ENCODE peak calls at places on chromosomes 11 and 22, in seven cellular contexts. P is spleen, L is upper lobe of right lung, Q is tibial nerve, Z is breast epithelium, T is body of pancreas, U is upper lobe of left lung. J is an unnamed sample. For H3K27me3, the result is how much of the 10 kb centered on the place peaks cover.

GRCh38 chr11:117443269-117444186 is 115.9 kb downstream of the CEP164 start:
- DNase-seq in T (peak), Z (no peak), Q (peak), P (peak), L (peak), U (no peak), J (no peak)

GRCh38 chr22:38176170-38176741 is 5.4 kb downstream of the PLA2G6 start:
- DNase-seq in Q (peak), L (peak), T (no peak), U (no peak), Z (peak), P (peak), J (peak)

GRCh38 chr11:86214710-86215109 is 29.8 kb upstream of the EED start:
- DNase-seq in Z (no peak), Q (no peak), P (no peak), T (no peak), U (no peak), L (no peak), J (no peak)

GRCh38 chr11:64025205-64025604 is 10.5 kb upstream of the FLRT1 start:
- DNase-seq in U (no peak), Z (no peak), T (no peak), Q (no peak), L (no peak), P (no peak), J (no peak)

GRCh38 chr11:22666700-22667439 is 459 bp downstream of the GAS2 start:
- DNase-seq in U (peak), Q (no peak), Z (no peak), L (peak), P (peak), T (peak), J (no peak)

GRCh38 chr11:44868455-44869421 is 81.9 kb downstream of the TP53I11 start:
- DNase-seq in L (no peak), Q (no peak), Z (no peak), T (no peak), U (no peak), P (no peak), J (no peak)

GRCh38 chr11:12901874-12902481 is 107.1 kb upstream of the RASSF10 start:
- DNase-seq in Z (no peak), U (no peak), L (no peak), P (no peak), T (no peak), Q (no peak), J (no peak)

GRCh38 chr22:42919199-42919598 is 62.1 kb upstream of the ARFGAP3 start:
- DNase-seq in Q (no peak), L (peak), Z (no peak), P (no peak), T (no peak), U (no peak), J (no peak)

GRCh38 chr11:76067099-76067498 is 139.2 kb downstream of the WNT11 start:
- DNase-seq in T (peak), Q (no peak), Z (no peak), P (no peak), L (no peak), U (no peak), J (no peak)

GRCh38 chr11:18394928-18395734 is 768 bp downstream of the LDHA start:
- DNase-seq in Q (peak), Z (peak), T (peak), L (no peak), P (peak), U (no peak), J (no peak)

GRCh38 chr11:102653744-102654291 is 28.7 kb upstream of the MMP20 start:
- DNase-seq in Z (no peak), P (no peak), Q (no peak), T (no peak), L (no peak), U (no peak), J (no peak)

GRCh38 chr11:122322369-122322768 is 206.4 kb upstream of the BLID start:
- DNase-seq in Q (no peak), L (no peak), Z (no peak), U (no peak), T (no peak), P (no peak), J (peak)

GRCh38 chr11:63866211-63866610 is 27.3 kb downstream of the MARK2 start:
- DNase-seq in T (peak), Q (peak), Z (peak), U (no peak), P (no peak), L (peak), J (no peak)

GRCh38 chr11:118221419-118221818 is 3.4 kb downstream of the JAML start:
- DNase-seq in Z (no peak), L (no peak), T (no peak), P (no peak), U (no peak), Q (no peak), J (no peak)

GRCh38 chr11:111762981-111763643 is 3.1 kb downstream of the PPP2R1B start:
- DNase-seq in U (no peak), T (no peak), L (no peak), Q (no peak), P (no peak), Z (no peak), J (no peak)

GRCh38 chr22:19637405-19638281 is 76.7 kb upstream of the SEPTIN5 start:
- DNase-seq in P (no peak), L (no peak), Q (no peak), U (no peak), Z (no peak), T (no peak), J (no peak)

GRCh38 chr11:126722956-126723664 is 277.5 kb downstream of the KIRREL3 start:
- DNase-seq in P (no peak), U (no peak), Q (no peak), T (no peak), Z (no peak), L (no peak), J (no peak)

GRCh38 chr11:23948831-23949230 is 548.0 kb upstream of the LUZP2 start:
- DNase-seq in U (no peak), L (no peak), Z (no peak), T (no peak), Q (no peak), P (no peak), J (no peak)

GRCh38 chr22:45291061-45291930 is 6.5 kb downstream of the UPK3A start:
- DNase-seq in U (no peak), Z (no peak), P (no peak), L (no peak), Q (no peak), T (no peak), J (no peak)

GRCh38 chr11:78567209-78567608 is 7.5 kb downstream of the NARS2 start:
- DNase-seq in P (no peak), Q (no peak), L (no peak), U (no peak), Z (no peak), T (no peak), J (no peak)

GRCh38 chr11:107011977-107012376 is 6.3 kb downstream of the GUCY1A2 start:
- DNase-seq in Z (no peak), T (no peak), L (no peak), P (no peak), Q (no peak), U (no peak), J (no peak)

GRCh38 chr11:132471491-132471890 is 1060.8 kb downstream of the OPCML start:
- DNase-seq in L (no peak), T (no peak), U (no peak), P (no peak), Z (no peak), Q (no peak), J (no peak)

GRCh38 chr11:75780888-75781287 is 12.3 kb downstream of the DGAT2 start:
- DNase-seq in T (no peak), Q (no peak), L (no peak), P (peak), Z (no peak), U (no peak), J (no peak)

GRCh38 chr11:121763526-121763925 is 310.8 kb upstream of the SORL1-AS1 start:
- DNase-seq in U (no peak), Q (no peak), L (no peak), Z (no peak), P (no peak), T (no peak), J (no peak)

GRCh38 chr11:20369816-20370215 is 6.3 kb downstream of the HTATIP2 start:
- DNase-seq in Q (no peak), P (no peak), L (no peak), Z (no peak), T (no peak), U (no peak), J (no peak)

GRCh38 chr22:39960791-39961746 is 872 bp downstream of the TMA7B start:
- DNase-seq in T (no peak), L (no peak), P (peak), Z (no peak), U (no peak), Q (no peak), J (peak)

GRCh38 chr22:43187171-43188099 is 501 bp upstream of the TTLL12 start:
- DNase-seq in P (peak), Z (peak), L (peak), Q (peak), T (peak), U (peak), J (peak)

GRCh38 chr22:48456449-48456848 is 1371.2 kb downstream of the BRD1 start:
- DNase-seq in U (no peak), Z (no peak), Q (no peak), L (no peak), T (no peak), P (no peak), J (no peak)

GRCh38 chr22:43435851-43436535 is 24.2 kb downstream of the MPPED1 start:
- DNase-seq in U (no peak), T (peak), Q (no peak), L (peak), P (peak), Z (peak), J (no peak)

GRCh38 chr22:22854466-22854865 is 33.1 kb upstream of the IGLL5 start:
- DNase-seq in L (no peak), Z (no peak), Q (no peak), T (no peak), U (no peak), P (no peak), J (no peak)

GRCh38 chr22:17749605-17750395 is 24.5 kb downstream of the BID start:
- DNase-seq in T (no peak), U (peak), L (peak), P (no peak), Z (no peak), Q (no peak), J (no peak)

GRCh38 chr11:20458905-20459632 is 71.6 kb downstream of the PRMT3 start:
- DNase-seq in T (no peak), U (no peak), Z (no peak), P (no peak), Q (no peak), L (no peak), J (no peak)

GRCh38 chr22:27896251-27896650 is 22.8 kb downstream of the PITPNB start:
- DNase-seq in T (no peak), Q (no peak), L (no peak), P (no peak), Z (no peak), U (no peak), J (no peak)

GRCh38 chr11:123653997-123654565 is 343 bp downstream of the SCN3B start:
- DNase-seq in P (peak), Q (no peak), Z (peak), L (peak), T (peak), U (peak), J (peak)

GRCh38 chr11:94330789-94331188 is 26.4 kb downstream of the IZUMO1R start:
- DNase-seq in Q (no peak), U (no peak), L (no peak), T (no peak), Z (no peak), P (no peak), J (no peak)

GRCh38 chr11:68038718-68039525 is at the start of gene TCIRG1:
- DNase-seq in L (peak), T (peak), Z (peak), P (peak), U (peak), Q (peak), J (no peak)
- TF ChIP-seq CTCF in L (no peak), T (no peak), Z (peak), P (no peak), U (peak), Q (peak), J (no peak)

GRCh38 chr11:2128102-2128511 is 11.1 kb downstream of the IGF2 start:
- DNase-seq in T (no peak), Z (no peak), L (no peak), Q (no peak), U (peak), P (no peak), J (no peak)

GRCh38 chr11:2127357-2127971 is 11.7 kb downstream of the IGF2 start:
- DNase-seq in Z (no peak), P (no peak), T (no peak), Q (no peak), U (peak), L (no peak), J (no peak)

GRCh38 chr11:2128512-2129322 is 10.5 kb downstream of the IGF2 start:
- DNase-seq in Z (no peak), U (no peak), Q (no peak), P (no peak), L (no peak), T (no peak), J (no peak)

GRCh38 chr11:2129323-2129698 is 9.9 kb downstream of the IGF2 start:
- DNase-seq in L (no peak), T (no peak), Q (no peak), U (peak), P (no peak), Z (no peak), J (no peak)

GRCh38 chr11:2126520-2127085 is 12.6 kb downstream of the IGF2 start:
- DNase-seq in Q (no peak), P (no peak), L (no peak), T (no peak), Z (no peak), U (no peak), J (no peak)
- H3K27me3 ChIP-seq in Q (under half), P (under half), L (under half), T (under half), Z (under half), U (under half), J (under half)

DNA sequence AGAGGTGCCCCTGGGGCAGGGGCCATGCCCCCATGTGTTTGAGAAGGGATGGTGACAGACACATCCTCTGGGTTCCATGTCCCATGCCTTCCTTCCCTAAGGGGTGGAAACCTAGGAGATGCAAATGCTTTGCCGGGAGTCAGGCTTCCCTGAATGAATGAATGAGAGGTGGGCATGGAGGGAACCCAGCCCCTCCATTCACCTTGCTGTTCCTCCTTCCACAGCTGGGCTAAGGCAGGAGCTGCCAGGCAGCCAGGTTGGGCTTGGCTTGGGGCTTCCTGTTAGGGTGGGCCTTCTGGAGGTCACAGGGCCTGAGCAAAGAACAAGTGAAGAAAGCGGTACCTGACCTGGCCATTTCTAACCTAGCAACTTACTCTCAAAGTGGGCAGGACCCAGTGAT is 926 bp downstream of the POU2F3 start:
- DNase-seq in Q (no peak), T (no peak), Z (no peak), U (no peak), P (peak), L (no peak), J (no peak)
- H3K4me3 ChIP-seq in Q (no peak), T (no peak), Z (peak), U (peak), P (no peak), L (no peak), J (no peak)

GRCh38 chr22:40975346-40975745 is 24.2 kb downstream of the RBX1 start:
- DNase-seq in L (no peak), Z (no peak), P (no peak), T (no peak), Q (no peak), U (no peak), J (no peak)

GRCh38 chr22:40967120-40967760 is 16.1 kb downstream of the RBX1 start:
- DNase-seq in L (no peak), Z (no peak), T (no peak), U (no peak), Q (no peak), P (no peak), J (no peak)

GRCh38 chr22:40976866-40977700 is 25.9 kb downstream of the RBX1 start:
- DNase-seq in T (no peak), Q (no peak), U (no peak), P (peak), L (no peak), Z (no peak), J (no peak)

DNA sequence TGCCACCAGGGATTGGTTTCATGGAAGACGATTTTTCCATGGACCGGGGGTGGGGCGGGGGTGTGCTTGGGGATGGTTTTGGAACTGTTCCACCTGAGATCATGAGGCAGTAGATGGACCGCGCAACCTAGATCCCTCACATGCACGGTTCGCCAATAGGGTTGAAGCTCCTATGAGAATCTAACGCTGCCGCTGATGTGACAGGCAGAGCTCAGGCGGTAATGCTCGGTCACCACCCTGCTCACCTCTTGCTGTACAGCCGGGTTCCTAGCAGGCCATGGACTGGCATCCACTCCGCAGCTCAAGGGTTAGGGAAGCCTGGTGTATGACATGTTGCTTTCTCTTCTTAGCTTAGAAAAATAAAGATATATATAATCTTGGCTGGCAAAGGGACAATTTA is 22.0 kb downstream of the RBX1 start:
- DNase-seq in P (peak), L (no peak), Z (no peak), U (no peak), Q (no peak), T (no peak), J (no peak)
- TF ChIP-seq CTCF in P (no peak), L (no peak), Z (no peak), U (no peak), Q (no peak), T (no peak), J (no peak)

DNA sequence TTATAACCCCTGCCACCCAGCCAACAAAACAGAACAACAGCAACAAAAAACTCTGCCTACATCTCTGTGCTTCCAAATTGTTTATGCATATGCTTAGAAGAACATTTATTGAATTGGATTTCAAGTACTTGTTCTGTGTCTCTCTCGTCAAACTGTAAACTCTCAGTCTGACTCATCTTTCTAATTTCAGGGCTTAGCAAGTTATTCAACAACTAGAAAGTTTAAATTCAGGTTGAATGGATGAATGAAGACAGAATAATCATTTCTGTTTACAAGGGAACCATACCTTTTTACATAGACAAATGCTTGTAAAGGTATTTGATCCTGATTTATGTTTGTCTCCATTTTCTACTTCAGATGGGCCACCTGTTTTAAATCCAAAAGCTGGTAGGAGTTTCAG is 1.5 kb upstream of the FBXO3 start:
- DNase-seq in T (no peak), U (no peak), P (no peak), Q (no peak), Z (no peak), L (no peak), J (no peak)
- H3K27me3 ChIP-seq in T (under half), U (under half), P (under half), Q (under half), Z (under half), L (under half), J (under half)

GRCh38 chr11:46916251-46916650 is 2.1 kb downstream of the LRP4 start:
- DNase-seq in Q (no peak), L (no peak), U (no peak), P (no peak), Z (no peak), T (no peak), J (no peak)
- H3K4me3 ChIP-seq in Q (peak), L (peak), U (peak), P (peak), Z (peak), T (no peak), J (peak)

GRCh38 chr11:128095459-128096096 is 491.8 kb downstream of the ETS1 start:
- DNase-seq in Z (no peak), U (no peak), T (no peak), P (no peak), L (no peak), Q (no peak), J (peak)
- TF ChIP-seq CTCF in Z (no peak), U (no peak), T (no peak), P (no peak), L (no peak), Q (no peak), J (no peak)

DNA sequence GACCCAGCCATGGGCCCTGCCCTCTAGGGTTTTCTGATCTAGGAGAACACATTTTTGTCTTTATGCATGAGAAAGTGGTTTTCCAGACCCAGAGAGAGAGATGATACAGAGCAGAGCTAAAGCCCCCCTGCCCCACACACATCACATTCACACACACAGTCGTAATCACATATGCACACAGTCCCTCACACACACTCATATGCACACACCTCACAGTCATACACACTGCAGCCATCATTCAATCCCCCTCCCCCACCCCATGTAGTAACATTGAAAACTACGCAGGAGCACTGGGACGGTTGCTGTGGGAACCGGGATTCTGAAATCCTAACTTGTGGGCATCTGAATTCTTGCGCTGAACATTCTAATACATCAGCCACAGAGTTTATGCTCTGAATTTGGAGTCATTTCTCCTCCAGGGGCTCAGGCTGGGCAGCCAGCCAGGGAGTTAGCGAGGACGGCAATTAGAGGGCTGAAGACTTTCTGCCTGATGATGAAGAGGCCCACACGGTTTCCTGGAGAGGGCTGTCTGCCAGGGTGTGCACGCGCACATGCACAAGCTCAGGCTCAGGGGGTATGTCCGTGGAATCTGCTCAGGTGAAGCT is 32.7 kb downstream of the CD6 start:
- DNase-seq in Q (no peak), P (peak), U (no peak), L (no peak), T (no peak), Z (no peak), J (no peak)
- H3K27me3 ChIP-seq in Q (under half), P (under half), U (under half), L (under half), T (under half), Z (under half), J (under half)

J was measured in AG04450.